ENCODE peak calls at places on chromosomes 11 and 22, in ten cellular contexts. C is NCI-H774; N is activated CD4-positive, alpha-beta T cell treated with anti-CD3 and anti-CD28 coated beads for 24 hours; D is psoas muscle; K is DMS 273 treated with DMSO at 0.1 percent for 48 hours; Y is head of caudate nucleus; E is fibroblast of lung; A is activated naive CD4-positive, alpha-beta T cell treated with anti-CD3 and anti-CD28 coated beads for 36 hours; L is stimulated activated CD4-positive, alpha-beta T cell treated with anti-CD3 and anti-CD28 coated beads, Interleukin-12 subunit alpha, Interleukin-12 subunit beta, amount 100 ng/mL, for 48 hours; G is RWPE1. F is an unnamed sample.

GRCh38 chr22:43014062-43014875 is 680 bp downstream of the PACSIN2 start:
- DNase-seq in C (no peak), N (no peak), D (peak; percentile 45), K (no peak), Y (no peak), E (no peak), A (peak; percentile 34), L (peak; percentile 10), G (peak; percentile 20), F (peak; percentile 37)

GRCh38 chr11:33256031-33256807 is 962 bp upstream of the HIPK3 start:
- DNase-seq in C (peak; percentile 30), N (no peak), D (no peak), K (no peak), Y (peak; percentile 36), E (no peak), A (no peak), L (no peak), G (peak; percentile 13), F (no peak)

GRCh38 chr11:47510231-47510630 is 42.7 kb downstream of the CELF1 start:
- DNase-seq in C (no peak), N (no peak), D (no peak), K (no peak), Y (no peak), E (no peak), A (peak; percentile 54), L (no peak), G (no peak), F (no peak)

GRCh38 chr11:119722281-119722794 is 6.7 kb downstream of the NECTIN1 start:
- DNase-seq in C (peak; percentile 98), N (no peak), D (no peak), K (no peak), Y (no peak), E (no peak), A (no peak), L (no peak), G (no peak), F (no peak)

GRCh38 chr22:44338906-44339305 is 26.2 kb upstream of the SHISAL1 start:
- DNase-seq in C (peak; percentile 22), N (no peak), D (no peak), K (no peak), Y (no peak), E (no peak), A (no peak), L (no peak), G (no peak), F (no peak)

GRCh38 chr22:49997932-49998717 is 14.4 kb downstream of the IL17REL start:
- DNase-seq in C (no peak), N (no peak), D (no peak), K (no peak), Y (no peak), E (no peak), A (no peak), L (no peak), G (no peak), F (no peak)

GRCh38 chr11:123083623-123084029 is 21.7 kb upstream of the HSPA8 start:
- DNase-seq in C (peak; percentile 50), N (peak; percentile 53), D (peak; percentile 78), K (peak; percentile 56), Y (peak; percentile 62), E (peak; percentile 98), A (peak; percentile 92), L (peak; percentile 72), G (peak; percentile 83), F (peak; percentile 78)

GRCh38 chr11:12071574-12071973 is 38.8 kb upstream of the MICAL2 start:
- DNase-seq in C (no peak), N (no peak), D (no peak), K (no peak), Y (no peak), E (no peak), A (no peak), L (no peak), G (no peak), F (no peak)

GRCh38 chr22:38309614-38310517 is 7.4 kb downstream of the CSNK1E start:
- DNase-seq in C (no peak), N (no peak), D (no peak), K (no peak), Y (no peak), E (peak; percentile 42), A (no peak), L (no peak), G (no peak), F (no peak)

GRCh38 chr22:29493636-29494035 is 13.6 kb downstream of the NEFH start:
- DNase-seq in C (no peak), N (no peak), D (no peak), K (no peak), Y (no peak), E (no peak), A (no peak), L (no peak), G (no peak), F (no peak)

GRCh38 chr11:69351460-69351859 is 57.5 kb downstream of the MYEOV start:
- DNase-seq in C (no peak), N (no peak), D (no peak), K (no peak), Y (no peak), E (peak; percentile 54), A (no peak), L (no peak), G (peak; percentile 51), F (no peak)

GRCh38 chr11:65559951-65560537 is 1.9 kb upstream of the LTBP3 start:
- DNase-seq in C (peak; percentile 41), N (no peak), D (no peak), K (no peak), Y (no peak), E (peak; percentile 38), A (no peak), L (no peak), G (peak; percentile 85), F (no peak)

GRCh38 chr11:30018443-30018842 is 1.6 kb upstream of the KCNA4 start:
- DNase-seq in C (no peak), N (no peak), D (no peak), K (no peak), Y (no peak), E (no peak), A (no peak), L (no peak), G (no peak), F (no peak)

GRCh38 chr11:24509114-24509513 is 12.3 kb downstream of the LUZP2 start:
- DNase-seq in C (no peak), N (no peak), D (no peak), K (no peak), Y (no peak), E (peak; percentile 37), A (no peak), L (no peak), G (peak; percentile 1), F (no peak)

GRCh38 chr11:100849009-100849913 is 162.2 kb downstream of the ARHGAP42 start:
- DNase-seq in C (no peak), N (no peak), D (no peak), K (peak; percentile 23), Y (no peak), E (peak; percentile 95), A (no peak), L (no peak), G (no peak), F (no peak)

GRCh38 chr22:19419086-19419463 is 12.5 kb downstream of the HIRA start:
- DNase-seq in C (no peak), N (no peak), D (no peak), K (no peak), Y (no peak), E (no peak), A (no peak), L (no peak), G (no peak), F (no peak)

GRCh38 chr22:45818130-45819085 is 146.8 kb downstream of the ATXN10 start:
- DNase-seq in C (no peak), N (no peak), D (no peak), K (no peak), Y (peak; percentile 61), E (peak; percentile 20), A (no peak), L (no peak), G (no peak), F (peak; percentile 44)

GRCh38 chr11:79026803-79027445 is 413.9 kb downstream of the TENM4 start:
- DNase-seq in C (no peak), N (no peak), D (no peak), K (no peak), Y (no peak), E (peak; percentile 38), A (no peak), L (no peak), G (no peak), F (no peak)

GRCh38 chr11:70201876-70202861 is 927 bp upstream of the FADD start:
- DNase-seq in C (no peak), N (no peak), D (no peak), K (no peak), Y (no peak), E (peak; percentile 37), A (no peak), L (no peak), G (no peak), F (no peak)

GRCh38 chr22:20586403-20586745 is 79.0 kb downstream of the MED15 start:
- DNase-seq in C (no peak), N (no peak), D (no peak), K (no peak), Y (no peak), E (no peak), A (no peak), L (no peak), G (no peak), F (peak; percentile 9)

GRCh38 chr11:2440646-2441045 is 3.7 kb downstream of the TRPM5 start:
- DNase-seq in C (no peak), N (no peak), D (peak; percentile 16), K (no peak), Y (no peak), E (no peak), A (no peak), L (no peak), G (no peak), F (no peak)

GRCh38 chr11:57335343-57336110 is at the start of gene SSRP1:
- DNase-seq in C (peak; percentile 85), N (peak; percentile 76), D (peak; percentile 90), K (peak; percentile 68), Y (peak; percentile 96), E (peak; percentile 87), A (peak; percentile 93), L (peak; percentile 68), G (peak; percentile 87), F (peak; percentile 90)